ENCODE peak calls at places on chromosome 14, in eight cellular contexts. D, H, J, G, C, U, P and L are unnamed samples.

GRCh38 chr14:97298775-97299174 is 501.6 kb downstream of the VRK1 start:
- DNase-seq in D (no peak), H (no peak), J (no peak), G (no peak), C (no peak), U (no peak), P (no peak), L (no peak)

GRCh38 chr14:31018057-31018645 is 7.3 kb upstream of the AP4S1 start:
- DNase-seq in D (no peak), H (no peak), J (no peak), G (no peak), C (no peak), U (no peak), P (no peak), L (no peak)

GRCh38 chr14:75289840-75290388 is 11.3 kb downstream of the FOS start:
- DNase-seq in D (no peak), H (no peak), J (no peak), G (no peak), C (no peak), U (no peak), P (no peak), L (no peak)

GRCh38 chr14:67428501-67429031 is 16.6 kb upstream of the PLEK2 start:
- DNase-seq in D (no peak), H (no peak), J (peak; percentile 54), G (no peak), C (peak; percentile 37), U (no peak), P (no peak), L (peak; percentile 76)

GRCh38 chr14:69493038-69493437 is 8.5 kb downstream of the PLEKHD1 start:
- DNase-seq in D (no peak), H (no peak), J (no peak), G (no peak), C (no peak), U (no peak), P (no peak), L (no peak)

GRCh38 chr14:103026988-103027387 is 30.4 kb downstream of the CDC42BPB start:
- DNase-seq in D (no peak), H (no peak), J (no peak), G (no peak), C (no peak), U (no peak), P (no peak), L (peak; percentile 28)

GRCh38 chr14:64244279-64244678 is 49.9 kb downstream of the ESR2 start:
- DNase-seq in D (no peak), H (no peak), J (no peak), G (no peak), C (peak; percentile 11), U (no peak), P (no peak), L (no peak)

GRCh38 chr14:99260652-99261551 is 11.1 kb downstream of the BCL11B start:
- DNase-seq in D (no peak), H (peak; percentile 82), J (no peak), G (no peak), C (no peak), U (no peak), P (no peak), L (no peak)

GRCh38 chr14:36973806-36974442 is 198.5 kb downstream of the SLC25A21 start:
- DNase-seq in D (no peak), H (no peak), J (peak; percentile 82), G (no peak), C (no peak), U (no peak), P (no peak), L (peak; percentile 85)

GRCh38 chr14:53613404-53614253 is 343.0 kb downstream of the BMP4 start:
- DNase-seq in D (no peak), H (no peak), J (peak; percentile 97), G (no peak), C (peak; percentile 24), U (no peak), P (no peak), L (peak; percentile 92)

GRCh38 chr14:56659361-56659760 is 79.8 kb downstream of the TMEM260 start:
- DNase-seq in D (no peak), H (no peak), J (no peak), G (no peak), C (no peak), U (no peak), P (no peak), L (no peak)

GRCh38 chr14:105398726-105399440 is 545 bp downstream of the TEX22 start:
- DNase-seq in D (no peak), H (peak; percentile 50), J (peak; percentile 46), G (no peak), C (peak; percentile 22), U (no peak), P (no peak), L (peak; percentile 43)

GRCh38 chr14:22333408-22334274 is 255.4 kb downstream of the DAD1 start:
- DNase-seq in D (no peak), H (no peak), J (peak; percentile 88), G (no peak), C (peak; percentile 72), U (no peak), P (no peak), L (peak; percentile 99)